ENCODE peak calls at places on chromosomes 4 and X, in ten cellular contexts. M, I, Y, A, Z, R, U, G, K and H are unnamed samples.

GRCh38 chrX:16807548-16807947 is 21.3 kb downstream of the TXLNG start:
- DNase-seq in M (peak), I (peak), Y (peak), A (no peak), Z (no peak), R (no peak), U (peak), G (no peak), K (no peak), H (no peak)

GRCh38 chr4:102675142-102675541 is 85.6 kb downstream of the MANBA start:
- DNase-seq in M (no peak), I (peak), Y (peak), A (peak), Z (no peak), R (no peak), U (no peak), G (no peak), K (no peak), H (no peak)

GRCh38 chr4:155543126-155543765 is 123.4 kb upstream of the GUCY1A1 start:
- DNase-seq in M (no peak), I (peak), Y (no peak), A (peak), Z (no peak), R (no peak), U (peak), G (no peak), K (no peak), H (no peak)

GRCh38 chr4:168521736-168522135 is 24.9 kb downstream of the PALLD start:
- DNase-seq in M (no peak), I (peak), Y (no peak), A (no peak), Z (no peak), R (no peak), U (no peak), G (no peak), K (no peak), H (no peak)

GRCh38 chr4:24831637-24832036 is 36.3 kb downstream of the SOD3 start:
- DNase-seq in M (no peak), I (no peak), Y (no peak), A (no peak), Z (no peak), R (no peak), U (no peak), G (no peak), K (no peak), H (no peak)

GRCh38 chr4:14415146-14415545 is 587.1 kb upstream of the CPEB2 start:
- DNase-seq in M (peak), I (peak), Y (peak), A (peak), Z (no peak), R (no peak), U (peak), G (no peak), K (no peak), H (no peak)

GRCh38 chrX:104430720-104431119 is 135.3 kb upstream of the IL1RAPL2 start:
- DNase-seq in M (no peak), I (no peak), Y (no peak), A (no peak), Z (no peak), R (no peak), U (peak), G (no peak), K (no peak), H (no peak)

GRCh38 chr4:67871867-67872266 is 11.9 kb downstream of the TMPRSS11D start:
- DNase-seq in M (peak), I (peak), Y (peak), A (peak), Z (peak), R (no peak), U (peak), G (no peak), K (no peak), H (no peak)

GRCh38 chr4:122980860-122981259 is 58.5 kb upstream of the NUDT6 start:
- DNase-seq in M (no peak), I (peak), Y (no peak), A (no peak), Z (no peak), R (no peak), U (no peak), G (no peak), K (no peak), H (no peak)